ENCODE peak calls at places on chromosomes 4 and X, in eight cellular contexts. One of them, this sample, is unnamed.

GRCh38 chrX:54043696-54044125 is 562 bp downstream of the PHF8 start:
- DNase-seq in omental fat pad: no peak
- DNase-seq in fibroblast of lung: no peak
- DNase-seq in fibroblast of the aortic adventitia: peak
- DNase-seq in IMR-90: peak
- DNase-seq in transverse colon: peak
- DNase-seq in psoas muscle: peak
- DNase-seq in lung: peak
- DNase-seq in this sample: no peak

GRCh38 chrX:21176927-21177571 is 197.2 kb upstream of the CNKSR2 start:
- DNase-seq in IMR-90: no peak
- DNase-seq in omental fat pad: no peak
- DNase-seq in lung: no peak
- DNase-seq in fibroblast of lung: no peak
- DNase-seq in psoas muscle: no peak
- DNase-seq in transverse colon: no peak
- DNase-seq in fibroblast of the aortic adventitia: no peak
- DNase-seq in this sample: no peak

GRCh38 chr4:184104419-184105101 is 113.1 kb downstream of the ENPP6 start:
- DNase-seq in fibroblast of lung: no peak
- DNase-seq in IMR-90: no peak
- DNase-seq in psoas muscle: no peak
- DNase-seq in lung: peak
- DNase-seq in omental fat pad: no peak
- DNase-seq in fibroblast of the aortic adventitia: peak
- DNase-seq in transverse colon: no peak
- DNase-seq in this sample: no peak

GRCh38 chrX:69285401-69285871 is 120.2 kb upstream of the PJA1 start:
- DNase-seq in fibroblast of lung: peak
- DNase-seq in fibroblast of the aortic adventitia: peak
- DNase-seq in psoas muscle: peak
- DNase-seq in omental fat pad: no peak
- DNase-seq in IMR-90: no peak
- DNase-seq in transverse colon: peak
- DNase-seq in lung: no peak
- DNase-seq in this sample: no peak

GRCh38 chr4:16705341-16705740 is 193.1 kb downstream of the LDB2 start:
- DNase-seq in psoas muscle: no peak
- DNase-seq in lung: no peak
- DNase-seq in IMR-90: no peak
- DNase-seq in transverse colon: no peak
- DNase-seq in fibroblast of lung: no peak
- DNase-seq in omental fat pad: no peak
- DNase-seq in fibroblast of the aortic adventitia: no peak
- DNase-seq in this sample: no peak

GRCh38 chr4:152211936-152212675 is 323.8 kb downstream of the FBXW7 start:
- DNase-seq in psoas muscle: no peak
- DNase-seq in IMR-90: no peak
- DNase-seq in fibroblast of the aortic adventitia: no peak
- DNase-seq in transverse colon: no peak
- DNase-seq in omental fat pad: no peak
- DNase-seq in lung: no peak
- DNase-seq in fibroblast of lung: no peak
- DNase-seq in this sample: no peak

GRCh38 chrX:38163193-38163592 is 57.5 kb downstream of the SRPX start:
- DNase-seq in omental fat pad: no peak
- DNase-seq in psoas muscle: no peak
- DNase-seq in fibroblast of lung: no peak
- DNase-seq in fibroblast of the aortic adventitia: no peak
- DNase-seq in transverse colon: no peak
- DNase-seq in lung: no peak
- DNase-seq in IMR-90: no peak
- DNase-seq in this sample: no peak

GRCh38 chrX:6149231-6149870 is 79.3 kb downstream of the NLGN4X start:
- DNase-seq in transverse colon: no peak
- DNase-seq in psoas muscle: no peak
- DNase-seq in fibroblast of the aortic adventitia: no peak
- DNase-seq in fibroblast of lung: no peak
- DNase-seq in IMR-90: no peak
- DNase-seq in lung: no peak
- DNase-seq in omental fat pad: no peak
- DNase-seq in this sample: no peak

GRCh38 chrX:12814434-12814833 is 23.2 kb downstream of the PRPS2 start:
- DNase-seq in transverse colon: peak
- DNase-seq in fibroblast of the aortic adventitia: peak
- DNase-seq in IMR-90: peak
- DNase-seq in psoas muscle: no peak
- DNase-seq in lung: peak
- DNase-seq in fibroblast of lung: peak
- DNase-seq in omental fat pad: no peak
- DNase-seq in this sample: no peak

DNA sequence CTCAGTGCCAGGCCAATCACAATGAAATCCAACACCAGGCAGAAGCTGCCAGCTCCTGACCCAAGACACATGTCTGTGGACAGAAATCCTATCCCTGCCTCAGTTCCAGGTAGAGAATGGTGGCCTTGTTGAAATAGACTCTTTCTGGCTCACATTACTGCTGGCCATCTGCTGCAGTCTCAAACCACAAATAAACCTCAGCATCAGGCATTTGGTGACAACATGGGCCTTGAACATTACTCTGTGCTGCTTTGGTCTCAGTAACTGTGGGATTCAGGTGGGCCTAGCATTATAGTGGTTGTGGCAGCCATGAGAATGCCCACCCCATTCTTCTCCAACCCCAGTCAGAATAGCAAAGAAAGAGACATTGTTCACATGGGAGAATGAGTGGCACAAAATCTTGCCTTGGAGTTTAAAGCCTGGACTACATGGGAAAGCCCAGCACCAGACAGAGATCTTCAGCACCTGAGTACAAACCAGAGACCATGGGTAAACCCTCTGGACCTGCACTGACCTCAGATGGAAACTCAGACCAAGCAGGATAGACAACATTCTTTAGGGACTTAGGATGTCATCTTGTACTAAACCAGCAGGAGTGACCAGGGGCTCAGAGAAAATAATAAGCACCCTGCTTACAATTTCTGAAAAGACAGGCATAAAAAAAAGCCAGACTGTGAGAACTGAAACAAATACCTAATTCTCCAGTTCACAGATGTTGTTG is 50.4 kb upstream of the TRAM1L1 start:
- DNase-seq in omental fat pad: no peak
- DNase-seq in lung: no peak
- DNase-seq in psoas muscle: no peak
- DNase-seq in transverse colon: no peak
- DNase-seq in fibroblast of lung: no peak
- DNase-seq in IMR-90: no peak
- DNase-seq in fibroblast of the aortic adventitia: no peak
- DNase-seq in this sample: no peak
- TF ChIP-seq CTCF in omental fat pad: no peak
- TF ChIP-seq CTCF in lung: no peak
- TF ChIP-seq CTCF in psoas muscle: no peak
- TF ChIP-seq CTCF in transverse colon: no peak
- TF ChIP-seq CTCF in fibroblast of lung: no peak
- TF ChIP-seq CTCF in IMR-90: no peak
- TF ChIP-seq CTCF in fibroblast of the aortic adventitia: no peak
- TF ChIP-seq CTCF in this sample: no peak

DNA sequence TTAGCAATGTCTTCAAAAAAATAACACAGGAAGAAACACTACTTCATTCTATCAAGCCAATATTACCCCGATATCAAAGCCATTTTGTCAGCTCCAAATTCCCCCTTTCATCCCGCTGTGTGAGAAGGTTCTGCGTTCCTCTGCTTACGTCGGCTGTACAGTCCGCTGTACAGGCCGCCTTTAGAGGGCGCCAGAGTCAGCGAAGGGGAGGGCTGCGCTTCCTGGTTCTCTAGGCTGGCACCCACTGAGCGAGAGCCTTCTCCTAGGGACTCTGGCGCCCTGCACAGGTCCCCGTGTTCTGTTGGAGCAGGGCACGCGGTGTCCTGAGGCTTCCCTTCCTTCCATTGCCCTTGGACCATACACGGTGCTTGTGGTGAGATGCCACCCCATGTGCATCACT is 25.3 kb upstream of the CT45A1 start:
- DNase-seq in fibroblast of lung: no peak
- DNase-seq in omental fat pad: no peak
- DNase-seq in IMR-90: no peak
- DNase-seq in psoas muscle: no peak
- DNase-seq in fibroblast of the aortic adventitia: no peak
- DNase-seq in lung: no peak
- DNase-seq in transverse colon: no peak
- DNase-seq in this sample: no peak
- TF ChIP-seq CTCF in fibroblast of lung: no peak
- TF ChIP-seq CTCF in omental fat pad: no peak
- TF ChIP-seq CTCF in IMR-90: no peak
- TF ChIP-seq CTCF in psoas muscle: no peak
- TF ChIP-seq CTCF in fibroblast of the aortic adventitia: no peak
- TF ChIP-seq CTCF in lung: no peak
- TF ChIP-seq CTCF in transverse colon: no peak
- TF ChIP-seq CTCF in this sample: no peak

GRCh38 chr4:169723207-169723606 is 34.5 kb downstream of the HPF1 start:
- DNase-seq in lung: no peak
- DNase-seq in transverse colon: no peak
- DNase-seq in psoas muscle: no peak
- DNase-seq in omental fat pad: no peak
- DNase-seq in fibroblast of the aortic adventitia: no peak
- DNase-seq in IMR-90: no peak
- DNase-seq in fibroblast of lung: peak
- DNase-seq in this sample: no peak
- TF ChIP-seq CTCF in lung: no peak
- TF ChIP-seq CTCF in transverse colon: no peak
- TF ChIP-seq CTCF in psoas muscle: no peak
- TF ChIP-seq CTCF in omental fat pad: no peak
- TF ChIP-seq CTCF in fibroblast of the aortic adventitia: no peak
- TF ChIP-seq CTCF in IMR-90: peak
- TF ChIP-seq CTCF in fibroblast of lung: no peak
- TF ChIP-seq CTCF in this sample: peak

DNA sequence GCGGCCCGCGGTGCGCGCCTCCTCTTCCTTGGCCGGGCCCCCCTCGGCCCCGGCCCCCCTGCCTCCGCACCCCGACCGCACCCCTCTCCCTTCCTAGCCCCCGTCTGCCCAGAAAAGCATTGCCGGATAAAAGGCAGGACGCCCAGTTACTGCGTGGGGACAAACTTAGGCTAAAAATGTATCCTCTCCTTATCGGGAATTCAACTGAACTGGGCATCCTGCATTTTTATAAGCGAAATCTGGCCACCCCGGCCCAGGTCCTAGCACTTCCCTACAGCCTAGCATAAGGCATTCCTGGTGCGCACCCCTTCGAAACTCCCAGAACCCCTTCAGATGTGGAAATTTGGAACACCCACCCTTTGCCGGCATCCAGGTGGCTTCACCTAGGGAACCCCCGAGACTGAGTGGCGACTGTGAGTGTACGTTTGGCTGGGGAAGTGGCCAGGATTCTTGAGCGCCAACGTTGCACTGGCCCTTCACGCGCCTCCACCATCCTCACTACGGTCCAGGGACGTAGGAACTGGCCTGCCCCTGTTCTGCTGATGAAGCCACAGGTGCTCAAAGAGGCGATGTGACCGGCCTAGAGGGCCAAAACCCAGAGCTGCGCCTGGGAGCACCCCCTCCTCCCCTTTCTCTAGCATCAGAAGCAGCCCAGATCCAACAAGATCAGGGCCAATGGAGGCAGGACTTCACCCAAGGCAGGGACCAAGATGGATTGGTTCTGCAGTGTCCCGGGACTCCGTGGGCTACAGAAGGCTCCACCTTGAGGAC is 5.7 kb upstream of the RNF4 start:
- DNase-seq in fibroblast of lung: no peak
- DNase-seq in transverse colon: no peak
- DNase-seq in psoas muscle: no peak
- DNase-seq in omental fat pad: no peak
- DNase-seq in lung: no peak
- DNase-seq in fibroblast of the aortic adventitia: peak
- DNase-seq in IMR-90: no peak
- DNase-seq in this sample: no peak
- TF ChIP-seq CTCF in fibroblast of lung: no peak
- TF ChIP-seq CTCF in transverse colon: no peak
- TF ChIP-seq CTCF in psoas muscle: no peak
- TF ChIP-seq CTCF in omental fat pad: no peak
- TF ChIP-seq CTCF in lung: no peak
- TF ChIP-seq CTCF in fibroblast of the aortic adventitia: no peak
- TF ChIP-seq CTCF in IMR-90: no peak
- TF ChIP-seq CTCF in this sample: no peak

GRCh38 chr4:6674500-6675149 is 19.1 kb upstream of the S100P start:
- DNase-seq in fibroblast of the aortic adventitia: no peak
- DNase-seq in transverse colon: peak
- DNase-seq in omental fat pad: no peak
- DNase-seq in psoas muscle: no peak
- DNase-seq in IMR-90: peak
- DNase-seq in fibroblast of lung: peak
- DNase-seq in lung: no peak
- DNase-seq in this sample: no peak
- TF ChIP-seq CTCF in fibroblast of the aortic adventitia: peak
- TF ChIP-seq CTCF in transverse colon: peak
- TF ChIP-seq CTCF in omental fat pad: no peak
- TF ChIP-seq CTCF in psoas muscle: peak
- TF ChIP-seq CTCF in IMR-90: peak
- TF ChIP-seq CTCF in fibroblast of lung: peak
- TF ChIP-seq CTCF in lung: peak
- TF ChIP-seq CTCF in this sample: peak

DNA sequence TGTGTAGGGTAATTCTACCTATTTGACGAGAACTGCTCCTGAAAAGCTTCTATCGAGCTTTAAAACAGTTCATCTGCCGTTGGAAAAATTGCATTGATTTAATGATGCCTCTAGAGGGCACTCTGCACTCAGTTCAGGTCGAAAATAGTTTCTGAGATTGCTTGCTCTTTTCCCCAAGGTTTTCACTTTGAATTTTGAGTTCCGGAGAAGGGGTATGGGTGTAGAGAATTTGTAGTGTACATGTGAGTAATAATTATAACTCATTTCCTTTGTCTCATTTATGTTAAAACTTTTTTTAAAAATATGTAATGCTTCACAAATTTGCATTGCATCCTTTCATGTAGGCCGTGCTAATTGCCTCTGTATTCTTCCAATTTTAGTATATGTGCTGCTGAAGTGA is 28.4 kb upstream of the TNIP3 start:
- DNase-seq in IMR-90: peak
- DNase-seq in psoas muscle: no peak
- DNase-seq in fibroblast of the aortic adventitia: peak
- DNase-seq in omental fat pad: no peak
- DNase-seq in fibroblast of lung: peak
- DNase-seq in lung: no peak
- DNase-seq in transverse colon: no peak
- DNase-seq in this sample: no peak
- TF ChIP-seq CTCF in IMR-90: peak
- TF ChIP-seq CTCF in psoas muscle: peak
- TF ChIP-seq CTCF in fibroblast of the aortic adventitia: peak
- TF ChIP-seq CTCF in omental fat pad: no peak
- TF ChIP-seq CTCF in fibroblast of lung: peak
- TF ChIP-seq CTCF in lung: peak
- TF ChIP-seq CTCF in transverse colon: peak
- TF ChIP-seq CTCF in this sample: peak

GRCh38 chr4:65311120-65311519 is 359.2 kb downstream of the EPHA5 start:
- DNase-seq in fibroblast of the aortic adventitia: no peak
- DNase-seq in omental fat pad: no peak
- DNase-seq in IMR-90: no peak
- DNase-seq in psoas muscle: no peak
- DNase-seq in fibroblast of lung: no peak
- DNase-seq in transverse colon: no peak
- DNase-seq in lung: no peak
- DNase-seq in this sample: no peak
- TF ChIP-seq CTCF in fibroblast of the aortic adventitia: no peak
- TF ChIP-seq CTCF in omental fat pad: no peak
- TF ChIP-seq CTCF in IMR-90: no peak
- TF ChIP-seq CTCF in psoas muscle: no peak
- TF ChIP-seq CTCF in fibroblast of lung: no peak
- TF ChIP-seq CTCF in transverse colon: no peak
- TF ChIP-seq CTCF in lung: no peak
- TF ChIP-seq CTCF in this sample: no peak